ENCODE peak calls at places on chromosomes 12 and 14, in five cellular contexts. L is WERI-Rb-1, M is AG04449, D is thoracic aorta, Q is HepG2. R is an unnamed sample.

GRCh38 chr12:118061876-118062791 is 1.2 kb upstream of the WSB2 start:
- DNase-seq in L (peak), M (no peak), D (no peak), Q (no peak), R (peak)

GRCh38 chr12:120920178-120920577 is 16.0 kb upstream of the SPPL3 start:
- DNase-seq in L (no peak), M (no peak), D (no peak), Q (no peak), R (no peak)

GRCh38 chr12:45745861-45746277 is 16.4 kb downstream of the ARID2 start:
- DNase-seq in L (no peak), M (no peak), D (no peak), Q (no peak), R (peak)

GRCh38 chr12:41981758-41982157 is 162.9 kb downstream of the GXYLT1 start:
- DNase-seq in L (no peak), M (no peak), D (no peak), Q (no peak), R (peak)

GRCh38 chr12:49877066-49877465 is 26.6 kb downstream of the FAIM2 start:
- DNase-seq in L (no peak), M (no peak), D (no peak), Q (no peak), R (no peak)

GRCh38 chr14:50985816-50986396 is 41.6 kb upstream of the PYGL start:
- DNase-seq in L (no peak), M (no peak), D (no peak), Q (no peak), R (no peak)

GRCh38 chr12:58161773-58162172 is 220.4 kb downstream of the ATP23 start:
- DNase-seq in L (no peak), M (no peak), D (no peak), Q (no peak), R (no peak)

GRCh38 chr14:71380271-71380670 is 473.0 kb downstream of the PCNX1 start:
- DNase-seq in L (no peak), M (peak), D (no peak), Q (no peak), R (peak)

GRCh38 chr14:50334211-50334610 is 22.1 kb downstream of the DMAC2L start:
- DNase-seq in L (no peak), M (no peak), D (no peak), Q (no peak), R (no peak)

GRCh38 chr12:102957339-102958050 is at the start of gene ASCL1:
- DNase-seq in L (no peak), M (no peak), D (no peak), Q (no peak), R (no peak)

GRCh38 chr14:82647088-82647697 is 1113.5 kb upstream of the SEL1L start:
- DNase-seq in L (no peak), M (no peak), D (no peak), Q (no peak), R (no peak)

GRCh38 chr14:89214221-89214965 is 202.6 kb downstream of the FOXN3 start:
- DNase-seq in L (no peak), M (no peak), D (peak), Q (peak), R (peak)

GRCh38 chr12:67366530-67367196 is 97.5 kb downstream of the CAND1 start:
- DNase-seq in L (no peak), M (peak), D (no peak), Q (no peak), R (peak)

GRCh38 chr14:85159726-85160125 is 370.2 kb upstream of the FLRT2 start:
- DNase-seq in L (no peak), M (no peak), D (no peak), Q (no peak), R (peak)

DNA sequence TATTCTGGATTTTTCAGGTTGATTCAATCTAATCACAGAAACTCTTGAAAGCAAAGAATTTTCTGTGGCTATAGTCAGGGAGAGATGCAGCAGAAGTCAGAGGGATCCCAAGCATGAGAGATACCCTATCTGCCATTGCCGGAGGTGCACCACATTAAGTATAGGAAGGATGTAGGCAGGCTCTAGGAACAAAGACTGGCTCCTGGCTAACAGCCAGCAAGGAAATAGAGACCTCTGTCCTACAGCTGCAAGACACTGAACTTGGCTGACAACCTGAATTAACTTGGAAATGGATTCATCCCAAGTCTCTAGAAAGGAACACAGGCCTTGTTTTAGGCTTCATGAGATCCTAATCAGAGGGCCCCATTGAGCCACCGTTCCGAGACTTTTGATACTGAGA is 364.9 kb upstream of the FLRT2 start:
- DNase-seq in L (no peak), M (no peak), D (no peak), Q (no peak), R (no peak)
- TF ChIP-seq CTCF in L (no peak), M (no peak), D (no peak), Q (no peak), R (no peak)

GRCh38 chr12:68814490-68815231 is 6.7 kb downstream of the MDM2 start:
- DNase-seq in L (no peak), M (no peak), D (no peak), Q (no peak), R (no peak)

GRCh38 chr12:68815232-68815927 is 7.4 kb downstream of the MDM2 start:
- DNase-seq in L (no peak), M (no peak), D (no peak), Q (no peak), R (no peak)

GRCh38 chr12:68815928-68816800 is 8.2 kb downstream of the MDM2 start:
- DNase-seq in L (no peak), M (no peak), D (no peak), Q (no peak), R (no peak)

GRCh38 chr12:68812553-68813241 is 4.7 kb downstream of the MDM2 start:
- DNase-seq in L (no peak), M (no peak), D (no peak), Q (no peak), R (no peak)

GRCh38 chr12:68813242-68813593 is 5.2 kb downstream of the MDM2 start:
- DNase-seq in L (no peak), M (no peak), D (no peak), Q (no peak), R (no peak)
- H3K4me3 ChIP-seq in L (no peak), M (no peak), D (no peak), Q (peak), R (no peak)

GRCh38 chr12:93825501-93825888 is 148.3 kb downstream of the CRADD start:
- DNase-seq in L (no peak), M (no peak), D (no peak), Q (no peak), R (no peak)
- TF ChIP-seq CTCF in L (no peak), M (no peak), D (no peak), Q (no peak), R (no peak)

DNA sequence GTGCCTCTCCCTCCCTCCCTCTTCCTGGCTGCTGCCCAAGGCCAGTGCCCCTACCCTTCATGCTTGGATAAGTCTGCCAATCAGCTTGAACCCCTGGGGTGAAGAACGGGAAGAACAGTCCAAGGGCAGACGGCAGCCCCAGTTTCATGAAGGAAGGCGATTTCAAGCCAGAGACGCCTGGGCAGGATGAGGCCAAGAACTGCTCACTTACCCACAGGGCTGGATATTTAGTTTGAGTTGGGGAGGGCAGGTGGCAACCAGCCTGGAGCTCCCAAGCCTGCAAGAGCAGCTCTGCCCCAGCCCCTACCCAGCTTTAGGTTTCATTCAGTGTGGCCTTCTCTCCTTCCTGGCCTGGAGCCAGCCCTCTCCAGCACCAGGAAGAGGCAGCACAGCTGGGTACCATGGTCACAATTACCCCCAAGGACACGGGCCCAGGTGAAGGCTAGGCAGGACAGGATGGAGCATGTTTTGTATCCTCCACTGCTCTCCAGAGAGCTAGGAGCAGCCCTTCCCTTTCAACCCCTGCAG is 35.9 kb upstream of the LTBP2 start:
- DNase-seq in L (no peak), M (no peak), D (no peak), Q (no peak), R (no peak)
- H3K4me3 ChIP-seq in L (no peak), M (no peak), D (no peak), Q (no peak), R (no peak)